ENCODE peak calls at places on chromosomes 7 and 10, in eight cellular contexts. One of them, this sample, is unnamed.

GRCh38 chr10:89391882-89392756 is at the start of gene IFIT1:
- DNase-seq in dorsolateral prefrontal cortex: no peak
- DNase-seq in aorta: no peak
- DNase-seq in adrenal gland: peak
- DNase-seq in RWPE1: peak
- DNase-seq in mesenchymal stem cell: peak
- DNase-seq in neural progenitor cell: peak
- DNase-seq in fibroblast of lung: peak
- DNase-seq in this sample: no peak

GRCh38 chr7:43480581-43480980 is 102.3 kb upstream of the STK17A start:
- DNase-seq in aorta: no peak
- DNase-seq in neural progenitor cell: no peak
- DNase-seq in adrenal gland: no peak
- DNase-seq in fibroblast of lung: no peak
- DNase-seq in mesenchymal stem cell: peak
- DNase-seq in dorsolateral prefrontal cortex: no peak
- DNase-seq in RWPE1: no peak
- DNase-seq in this sample: no peak

GRCh38 chr10:22713853-22714523 is 390 bp downstream of the PIP4K2A start:
- DNase-seq in mesenchymal stem cell: peak
- DNase-seq in dorsolateral prefrontal cortex: no peak
- DNase-seq in neural progenitor cell: peak
- DNase-seq in adrenal gland: peak
- DNase-seq in aorta: peak
- DNase-seq in RWPE1: no peak
- DNase-seq in fibroblast of lung: peak
- DNase-seq in this sample: no peak

GRCh38 chr7:44988718-44989117 is 9.9 kb upstream of the MYO1G start:
- DNase-seq in mesenchymal stem cell: no peak
- DNase-seq in RWPE1: no peak
- DNase-seq in adrenal gland: no peak
- DNase-seq in aorta: no peak
- DNase-seq in dorsolateral prefrontal cortex: no peak
- DNase-seq in neural progenitor cell: no peak
- DNase-seq in fibroblast of lung: no peak
- DNase-seq in this sample: no peak

GRCh38 chr7:40015790-40016296 is 65.8 kb downstream of the CDK13 start:
- DNase-seq in aorta: no peak
- DNase-seq in RWPE1: no peak
- DNase-seq in neural progenitor cell: no peak
- DNase-seq in mesenchymal stem cell: no peak
- DNase-seq in dorsolateral prefrontal cortex: no peak
- DNase-seq in adrenal gland: peak
- DNase-seq in fibroblast of lung: peak
- DNase-seq in this sample: no peak

GRCh38 chr10:129913021-129913695 is 50.9 kb downstream of the EBF3 start:
- DNase-seq in mesenchymal stem cell: no peak
- DNase-seq in aorta: peak
- DNase-seq in fibroblast of lung: no peak
- DNase-seq in RWPE1: no peak
- DNase-seq in neural progenitor cell: no peak
- DNase-seq in adrenal gland: no peak
- DNase-seq in dorsolateral prefrontal cortex: no peak
- DNase-seq in this sample: no peak

GRCh38 chr7:158473946-158474345 is 113.7 kb downstream of the PTPRN2 start:
- DNase-seq in aorta: no peak
- DNase-seq in neural progenitor cell: no peak
- DNase-seq in fibroblast of lung: no peak
- DNase-seq in adrenal gland: no peak
- DNase-seq in RWPE1: no peak
- DNase-seq in mesenchymal stem cell: no peak
- DNase-seq in dorsolateral prefrontal cortex: no peak
- DNase-seq in this sample: no peak

GRCh38 chr10:120556164-120556532 is 99.1 kb downstream of the PLPP4 start:
- DNase-seq in neural progenitor cell: peak
- DNase-seq in dorsolateral prefrontal cortex: no peak
- DNase-seq in fibroblast of lung: no peak
- DNase-seq in aorta: no peak
- DNase-seq in mesenchymal stem cell: no peak
- DNase-seq in adrenal gland: no peak
- DNase-seq in RWPE1: no peak
- DNase-seq in this sample: no peak

GRCh38 chr10:49394933-49395740 is 752 bp downstream of the DRGX start:
- DNase-seq in dorsolateral prefrontal cortex: no peak
- DNase-seq in fibroblast of lung: no peak
- DNase-seq in neural progenitor cell: peak
- DNase-seq in RWPE1: no peak
- DNase-seq in aorta: no peak
- DNase-seq in mesenchymal stem cell: no peak
- DNase-seq in adrenal gland: no peak
- DNase-seq in this sample: no peak

GRCh38 chr10:12892924-12893323 is 108.6 kb downstream of the CCDC3 start:
- DNase-seq in dorsolateral prefrontal cortex: no peak
- DNase-seq in neural progenitor cell: no peak
- DNase-seq in adrenal gland: no peak
- DNase-seq in mesenchymal stem cell: no peak
- DNase-seq in aorta: no peak
- DNase-seq in fibroblast of lung: no peak
- DNase-seq in RWPE1: no peak
- DNase-seq in this sample: no peak

GRCh38 chr7:1531263-1531978 is 919 bp downstream of the MAFK start:
- DNase-seq in dorsolateral prefrontal cortex: peak
- DNase-seq in RWPE1: peak
- DNase-seq in neural progenitor cell: no peak
- DNase-seq in aorta: peak
- DNase-seq in adrenal gland: peak
- DNase-seq in fibroblast of lung: peak
- DNase-seq in mesenchymal stem cell: peak
- DNase-seq in this sample: no peak

GRCh38 chr7:28921822-28922221 is 36.3 kb downstream of the TRIL start:
- DNase-seq in fibroblast of lung: peak
- DNase-seq in aorta: no peak
- DNase-seq in dorsolateral prefrontal cortex: no peak
- DNase-seq in mesenchymal stem cell: peak
- DNase-seq in neural progenitor cell: peak
- DNase-seq in RWPE1: peak
- DNase-seq in adrenal gland: peak
- DNase-seq in this sample: peak

GRCh38 chr10:63145782-63146181 is 12.7 kb downstream of the NRBF2 start:
- DNase-seq in mesenchymal stem cell: peak
- DNase-seq in RWPE1: no peak
- DNase-seq in neural progenitor cell: no peak
- DNase-seq in dorsolateral prefrontal cortex: no peak
- DNase-seq in adrenal gland: no peak
- DNase-seq in aorta: no peak
- DNase-seq in fibroblast of lung: peak
- DNase-seq in this sample: no peak

GRCh38 chr7:33982425-33982786 is 77.1 kb downstream of the BMPER start:
- DNase-seq in RWPE1: no peak
- DNase-seq in dorsolateral prefrontal cortex: no peak
- DNase-seq in aorta: no peak
- DNase-seq in neural progenitor cell: peak
- DNase-seq in adrenal gland: no peak
- DNase-seq in mesenchymal stem cell: peak
- DNase-seq in fibroblast of lung: peak
- DNase-seq in this sample: no peak

GRCh38 chr10:123150986-123151738 is 3.0 kb upstream of the BUB3 start:
- DNase-seq in fibroblast of lung: peak
- DNase-seq in aorta: peak
- DNase-seq in adrenal gland: no peak
- DNase-seq in mesenchymal stem cell: peak
- DNase-seq in dorsolateral prefrontal cortex: no peak
- DNase-seq in neural progenitor cell: peak
- DNase-seq in RWPE1: no peak
- DNase-seq in this sample: no peak

GRCh38 chr10:58237014-58237830 is 30.5 kb downstream of the IPMK start:
- DNase-seq in dorsolateral prefrontal cortex: no peak
- DNase-seq in RWPE1: peak
- DNase-seq in adrenal gland: no peak
- DNase-seq in neural progenitor cell: no peak
- DNase-seq in aorta: no peak
- DNase-seq in fibroblast of lung: peak
- DNase-seq in mesenchymal stem cell: peak
- DNase-seq in this sample: no peak

GRCh38 chr10:91444211-91444610 is 34.1 kb downstream of the HECTD2 start:
- DNase-seq in mesenchymal stem cell: no peak
- DNase-seq in fibroblast of lung: no peak
- DNase-seq in neural progenitor cell: no peak
- DNase-seq in adrenal gland: no peak
- DNase-seq in aorta: no peak
- DNase-seq in RWPE1: no peak
- DNase-seq in dorsolateral prefrontal cortex: no peak
- DNase-seq in this sample: no peak

GRCh38 chr7:104217620-104218019 is 9.8 kb upstream of the ORC5 start:
- DNase-seq in neural progenitor cell: no peak
- DNase-seq in aorta: no peak
- DNase-seq in mesenchymal stem cell: no peak
- DNase-seq in RWPE1: no peak
- DNase-seq in dorsolateral prefrontal cortex: no peak
- DNase-seq in adrenal gland: no peak
- DNase-seq in fibroblast of lung: no peak
- DNase-seq in this sample: no peak

GRCh38 chr7:74226633-74227032 is 16.8 kb downstream of the LAT2 start:
- DNase-seq in adrenal gland: no peak
- DNase-seq in fibroblast of lung: no peak
- DNase-seq in dorsolateral prefrontal cortex: no peak
- DNase-seq in mesenchymal stem cell: no peak
- DNase-seq in RWPE1: no peak
- DNase-seq in neural progenitor cell: no peak
- DNase-seq in aorta: no peak
- DNase-seq in this sample: no peak

GRCh38 chr7:36967387-36967786 is 243.1 kb upstream of the AOAH start:
- DNase-seq in adrenal gland: peak
- DNase-seq in mesenchymal stem cell: peak
- DNase-seq in aorta: no peak
- DNase-seq in dorsolateral prefrontal cortex: no peak
- DNase-seq in neural progenitor cell: peak
- DNase-seq in RWPE1: peak
- DNase-seq in fibroblast of lung: peak
- DNase-seq in this sample: no peak

GRCh38 chr10:132163278-132163765 is 23.4 kb upstream of the DPYSL4 start:
- DNase-seq in RWPE1: peak
- DNase-seq in fibroblast of lung: no peak
- DNase-seq in dorsolateral prefrontal cortex: peak
- DNase-seq in adrenal gland: no peak
- DNase-seq in neural progenitor cell: peak
- DNase-seq in aorta: peak
- DNase-seq in mesenchymal stem cell: no peak
- DNase-seq in this sample: no peak

GRCh38 chr10:86968994-86969355 is 693 bp downstream of the ADIRF start:
- DNase-seq in neural progenitor cell: no peak
- DNase-seq in dorsolateral prefrontal cortex: no peak
- DNase-seq in fibroblast of lung: no peak
- DNase-seq in adrenal gland: no peak
- DNase-seq in mesenchymal stem cell: no peak
- DNase-seq in RWPE1: peak
- DNase-seq in aorta: no peak
- DNase-seq in this sample: no peak

GRCh38 chr7:39199951-39200350 is 222.2 kb downstream of the POU6F2 start:
- DNase-seq in RWPE1: no peak
- DNase-seq in mesenchymal stem cell: no peak
- DNase-seq in dorsolateral prefrontal cortex: no peak
- DNase-seq in aorta: no peak
- DNase-seq in adrenal gland: no peak
- DNase-seq in neural progenitor cell: no peak
- DNase-seq in fibroblast of lung: no peak
- DNase-seq in this sample: no peak

GRCh38 chr7:99224263-99224947 is 16.5 kb upstream of the KPNA7 start:
- DNase-seq in adrenal gland: peak
- DNase-seq in fibroblast of lung: peak
- DNase-seq in mesenchymal stem cell: no peak
- DNase-seq in aorta: peak
- DNase-seq in RWPE1: peak
- DNase-seq in dorsolateral prefrontal cortex: no peak
- DNase-seq in neural progenitor cell: no peak
- DNase-seq in this sample: no peak
- H3K27ac ChIP-seq in adrenal gland: no peak
- H3K27ac ChIP-seq in fibroblast of lung: no peak
- H3K27ac ChIP-seq in mesenchymal stem cell: no peak
- H3K27ac ChIP-seq in aorta: no peak
- H3K27ac ChIP-seq in RWPE1: peak
- H3K27ac ChIP-seq in dorsolateral prefrontal cortex: no peak
- H3K27ac ChIP-seq in neural progenitor cell: no peak
- H3K27ac ChIP-seq in this sample: no peak

GRCh38 chr7:27871086-27871485 is 131.1 kb downstream of the TAX1BP1 start:
- DNase-seq in RWPE1: no peak
- DNase-seq in neural progenitor cell: no peak
- DNase-seq in aorta: no peak
- DNase-seq in fibroblast of lung: no peak
- DNase-seq in adrenal gland: peak
- DNase-seq in dorsolateral prefrontal cortex: no peak
- DNase-seq in mesenchymal stem cell: no peak
- DNase-seq in this sample: no peak

GRCh38 chr7:27873981-27874957 is 134.3 kb downstream of the TAX1BP1 start:
- DNase-seq in dorsolateral prefrontal cortex: peak
- DNase-seq in neural progenitor cell: no peak
- DNase-seq in mesenchymal stem cell: peak
- DNase-seq in RWPE1: peak
- DNase-seq in adrenal gland: peak
- DNase-seq in fibroblast of lung: peak
- DNase-seq in aorta: peak
- DNase-seq in this sample: peak

GRCh38 chr7:27870595-27870994 is 130.6 kb downstream of the TAX1BP1 start:
- DNase-seq in fibroblast of lung: no peak
- DNase-seq in aorta: no peak
- DNase-seq in mesenchymal stem cell: no peak
- DNase-seq in neural progenitor cell: no peak
- DNase-seq in dorsolateral prefrontal cortex: no peak
- DNase-seq in adrenal gland: peak
- DNase-seq in RWPE1: no peak
- DNase-seq in this sample: no peak

GRCh38 chr7:27873006-27873295 is 133.0 kb downstream of the TAX1BP1 start:
- DNase-seq in fibroblast of lung: no peak
- DNase-seq in neural progenitor cell: no peak
- DNase-seq in aorta: no peak
- DNase-seq in mesenchymal stem cell: no peak
- DNase-seq in dorsolateral prefrontal cortex: no peak
- DNase-seq in adrenal gland: no peak
- DNase-seq in RWPE1: no peak
- DNase-seq in this sample: no peak

GRCh38 chr7:27872281-27873005 is 132.5 kb downstream of the TAX1BP1 start:
- DNase-seq in mesenchymal stem cell: no peak
- DNase-seq in adrenal gland: no peak
- DNase-seq in dorsolateral prefrontal cortex: no peak
- DNase-seq in aorta: no peak
- DNase-seq in neural progenitor cell: no peak
- DNase-seq in fibroblast of lung: no peak
- DNase-seq in RWPE1: no peak
- DNase-seq in this sample: no peak
- H3K27ac ChIP-seq in mesenchymal stem cell: peak
- H3K27ac ChIP-seq in adrenal gland: peak
- H3K27ac ChIP-seq in dorsolateral prefrontal cortex: no peak
- H3K27ac ChIP-seq in aorta: no peak
- H3K27ac ChIP-seq in neural progenitor cell: no peak
- H3K27ac ChIP-seq in fibroblast of lung: no peak
- H3K27ac ChIP-seq in RWPE1: no peak
- H3K27ac ChIP-seq in this sample: no peak

GRCh38 chr10:30494558-30494957 is 60.6 kb downstream of the MAP3K8 start:
- DNase-seq in adrenal gland: no peak
- DNase-seq in mesenchymal stem cell: no peak
- DNase-seq in fibroblast of lung: no peak
- DNase-seq in aorta: no peak
- DNase-seq in neural progenitor cell: no peak
- DNase-seq in RWPE1: no peak
- DNase-seq in dorsolateral prefrontal cortex: no peak
- DNase-seq in this sample: no peak
- H3K27ac ChIP-seq in adrenal gland: peak
- H3K27ac ChIP-seq in mesenchymal stem cell: no peak
- H3K27ac ChIP-seq in fibroblast of lung: no peak
- H3K27ac ChIP-seq in aorta: no peak
- H3K27ac ChIP-seq in neural progenitor cell: no peak
- H3K27ac ChIP-seq in RWPE1: no peak
- H3K27ac ChIP-seq in dorsolateral prefrontal cortex: no peak
- H3K27ac ChIP-seq in this sample: peak

GRCh38 chr7:131948434-131949053 is 392.1 kb upstream of the PODXL start:
- DNase-seq in neural progenitor cell: peak
- DNase-seq in dorsolateral prefrontal cortex: no peak
- DNase-seq in adrenal gland: no peak
- DNase-seq in fibroblast of lung: peak
- DNase-seq in aorta: peak
- DNase-seq in mesenchymal stem cell: no peak
- DNase-seq in RWPE1: peak
- DNase-seq in this sample: no peak
- H3K27ac ChIP-seq in neural progenitor cell: no peak
- H3K27ac ChIP-seq in dorsolateral prefrontal cortex: no peak
- H3K27ac ChIP-seq in adrenal gland: no peak
- H3K27ac ChIP-seq in fibroblast of lung: no peak
- H3K27ac ChIP-seq in aorta: peak
- H3K27ac ChIP-seq in mesenchymal stem cell: no peak
- H3K27ac ChIP-seq in RWPE1: no peak
- H3K27ac ChIP-seq in this sample: no peak

This sample was measured in substantia nigra.